ENCODE peak calls at places on chromosomes 12 and 14, in four cellular contexts. Z is testis, C is gastrocnemius medialis, U is uterus. W is an unnamed sample.

GRCh38 chr12:101891462-101891971 is 14.1 kb downstream of the DRAM1 start:
- DNase-seq in U (no peak), C (no peak), Z (peak), W (peak)

GRCh38 chr14:69877492-69877891 is 1.7 kb upstream of the SMOC1 start:
- DNase-seq in Z (peak), U (no peak), C (no peak), W (no peak)

GRCh38 chr12:99235381-99235780 is 412.2 kb upstream of the GARIN6 start:
- DNase-seq in U (no peak), C (no peak), Z (no peak), W (no peak)

GRCh38 chr14:106657460-106657859 is 1131.1 kb downstream of the TMEM121 start:
- DNase-seq in Z (peak), U (no peak), C (no peak), W (peak)

GRCh38 chr12:58416211-58416610 is 474.8 kb downstream of the ATP23 start:
- DNase-seq in C (no peak), Z (no peak), U (no peak), W (no peak)

GRCh38 chr14:67573268-67574010 is 26.6 kb downstream of the PIGH start:
- DNase-seq in Z (no peak), C (no peak), U (no peak), W (no peak)

GRCh38 chr12:12181516-12181915 is 85.3 kb downstream of the LRP6 start:
- DNase-seq in C (no peak), U (no peak), Z (no peak), W (no peak)

GRCh38 chr14:34356267-34356660 is 105.8 kb downstream of the SPTSSA start:
- DNase-seq in C (no peak), U (no peak), Z (no peak), W (no peak)

GRCh38 chr14:73780391-73780790 is 66.2 kb upstream of the PNMA1 start:
- DNase-seq in U (no peak), Z (no peak), C (no peak), W (no peak)

GRCh38 chr14:97580923-97581495 is 783.8 kb downstream of the VRK1 start:
- DNase-seq in U (no peak), C (no peak), Z (no peak), W (no peak)

GRCh38 chr14:74126315-74126714 is 41.6 kb downstream of the LIN52 start:
- DNase-seq in C (no peak), Z (no peak), U (no peak), W (no peak)

GRCh38 chr14:31205681-31206535 is 1.7 kb downstream of the HECTD1 start:
- DNase-seq in Z (no peak), C (no peak), U (no peak), W (no peak)

GRCh38 chr12:51342416-51342815 is 4.1 kb downstream of the CELA1 start:
- DNase-seq in C (no peak), Z (no peak), U (no peak), W (no peak)

GRCh38 chr14:32698831-32699230 is 239.8 kb upstream of the NPAS3 start:
- DNase-seq in U (no peak), Z (no peak), C (no peak), W (no peak)

GRCh38 chr12:42372154-42372791 is 46.3 kb downstream of the PPHLN1 start:
- DNase-seq in Z (no peak), U (no peak), C (no peak), W (no peak)

GRCh38 chr12:43143278-43143677 is 408.7 kb downstream of the ADAMTS20 start:
- DNase-seq in Z (no peak), C (no peak), U (no peak), W (no peak)

GRCh38 chr14:90136904-90137303 is 75.1 kb downstream of the KCNK13 start:
- DNase-seq in C (no peak), Z (no peak), U (no peak), W (no peak)

GRCh38 chr12:65900912-65901672 is 76.8 kb downstream of the HMGA2 start:
- DNase-seq in Z (no peak), U (no peak), C (no peak), W (no peak)

GRCh38 chr12:32761716-32762115 is 6.0 kb upstream of the YARS2 start:
- DNase-seq in Z (no peak), U (no peak), C (no peak), W (no peak)

GRCh38 chr14:77902806-77903205 is 102.9 kb downstream of the ADCK1 start:
- DNase-seq in U (no peak), C (no peak), Z (no peak), W (no peak)

GRCh38 chr12:96902076-96902475 is 5.0 kb upstream of the NEDD1 start:
- DNase-seq in C (no peak), U (no peak), Z (no peak), W (no peak)

GRCh38 chr12:54294914-54295566 is 5.8 kb downstream of the NFE2 start:
- DNase-seq in C (no peak), U (no peak), Z (no peak), W (no peak)

GRCh38 chr14:85313801-85314207 is 216.1 kb upstream of the FLRT2 start:
- DNase-seq in U (no peak), Z (no peak), C (no peak), W (no peak)

GRCh38 chr12:20368653-20369163 is 371 bp downstream of the PDE3A start:
- DNase-seq in C (no peak), Z (peak), U (peak), W (peak)

GRCh38 chr14:89540830-89541470 is 123.9 kb upstream of the FOXN3 start:
- DNase-seq in Z (no peak), U (no peak), C (no peak), W (no peak)

GRCh38 chr12:43210437-43211197 is 341.4 kb downstream of the ADAMTS20 start:
- DNase-seq in U (peak), C (no peak), Z (no peak), W (no peak)

GRCh38 chr14:23539209-23539866 is 12.2 kb downstream of the ZFHX2 start:
- DNase-seq in Z (peak), C (no peak), U (no peak), W (no peak)

GRCh38 chr12:48968004-48968403 is 3.5 kb downstream of the WNT10B start:
- DNase-seq in U (no peak), Z (no peak), C (no peak), W (no peak)

GRCh38 chr12:25384038-25384953 is 133.6 kb upstream of the KRAS start:
- DNase-seq in U (no peak), Z (no peak), C (no peak), W (peak)

GRCh38 chr12:24911284-24911791 is 37.6 kb downstream of the BCAT1 start:
- DNase-seq in C (no peak), U (no peak), Z (no peak), W (no peak)

GRCh38 chr12:65613692-65614091 is 210.6 kb upstream of the HMGA2 start:
- DNase-seq in Z (no peak), U (no peak), C (no peak), W (no peak)

GRCh38 chr12:48067250-48067938 is 38.5 kb downstream of the SENP1 start:
- DNase-seq in Z (no peak), U (no peak), C (no peak), W (no peak)

GRCh38 chr14:39266871-39267591 is 33.3 kb downstream of the MIA2 start:
- DNase-seq in U (peak), C (peak), Z (peak), W (peak)
- TF ChIP-seq POLR2A in U (peak), C (peak), Z (peak), W (peak)

DNA sequence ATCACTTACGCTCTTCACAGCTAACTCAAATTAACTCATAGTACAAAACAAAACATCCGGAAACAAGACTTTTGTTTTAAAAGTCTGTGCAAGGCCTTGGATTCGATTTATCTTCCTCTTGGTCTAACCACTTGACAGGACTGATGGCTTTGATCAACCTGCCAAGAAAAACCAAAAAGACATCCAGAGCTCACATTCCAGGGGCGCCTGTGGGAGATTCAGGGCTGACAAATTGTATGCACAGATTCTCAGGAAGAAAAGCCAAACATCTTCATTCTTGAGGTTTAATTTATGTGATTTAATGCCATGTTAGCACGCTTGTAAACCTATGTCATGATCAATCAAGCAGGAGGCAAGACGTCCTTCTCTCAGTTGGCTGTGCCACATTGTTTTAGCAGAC is 129.2 kb upstream of the TMCC3 start:
- DNase-seq in U (no peak), C (no peak), Z (no peak), W (no peak)
- TF ChIP-seq POLR2A in U (no peak), C (no peak), Z (no peak), W (no peak)

DNA sequence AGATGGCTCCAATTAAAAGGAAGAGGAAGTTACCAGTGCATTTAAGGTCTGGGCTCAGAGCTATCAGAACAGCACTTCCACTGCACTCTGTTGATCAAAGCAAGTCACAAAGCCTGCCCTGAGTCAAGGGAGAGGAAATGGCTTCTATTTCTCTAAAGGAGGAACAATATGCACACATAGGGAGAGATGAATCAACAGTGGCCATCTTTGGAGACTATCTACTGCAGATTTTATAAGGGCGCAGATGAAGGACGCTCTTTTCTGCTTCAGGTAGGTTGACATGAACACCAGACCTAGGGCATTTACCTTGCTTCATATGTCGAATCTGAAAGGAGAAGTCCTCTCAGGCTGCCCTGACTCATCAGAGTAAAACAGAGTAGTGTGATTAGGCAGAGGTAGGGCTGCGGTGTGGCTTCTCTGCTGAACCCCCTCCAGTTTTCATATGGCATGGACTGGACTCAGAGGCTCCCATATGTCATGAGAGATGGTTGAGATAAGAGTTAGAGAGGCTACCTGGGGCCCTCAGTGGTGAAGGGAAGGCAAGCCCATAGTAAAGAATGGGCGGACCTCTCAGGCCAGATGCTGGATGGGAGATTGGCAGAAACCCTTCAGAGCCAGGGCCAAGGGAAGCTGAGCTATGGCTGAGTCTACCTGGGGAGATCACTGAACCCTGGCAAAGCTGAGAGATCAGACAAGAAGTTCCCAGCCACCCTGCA is 84.4 kb downstream of the ARF6 start:
- DNase-seq in C (no peak), Z (no peak), U (no peak), W (no peak)
- TF ChIP-seq POLR2A in C (no peak), Z (no peak), U (no peak), W (no peak)

GRCh38 chr12:57127101-57127709 is 1.1 kb upstream of the LRP1 start:
- DNase-seq in C (peak), U (peak), Z (peak), W (peak)

GRCh38 chr12:57129311-57130288 is 1.3 kb downstream of the LRP1 start:
- DNase-seq in Z (no peak), C (peak), U (peak), W (peak)

GRCh38 chr12:57128519-57129247 is 400 bp downstream of the LRP1 start:
- DNase-seq in Z (no peak), C (no peak), U (no peak), W (peak)

GRCh38 chr12:57126561-57126960 is 1.7 kb upstream of the LRP1 start:
- DNase-seq in U (no peak), Z (no peak), C (no peak), W (peak)

DNA sequence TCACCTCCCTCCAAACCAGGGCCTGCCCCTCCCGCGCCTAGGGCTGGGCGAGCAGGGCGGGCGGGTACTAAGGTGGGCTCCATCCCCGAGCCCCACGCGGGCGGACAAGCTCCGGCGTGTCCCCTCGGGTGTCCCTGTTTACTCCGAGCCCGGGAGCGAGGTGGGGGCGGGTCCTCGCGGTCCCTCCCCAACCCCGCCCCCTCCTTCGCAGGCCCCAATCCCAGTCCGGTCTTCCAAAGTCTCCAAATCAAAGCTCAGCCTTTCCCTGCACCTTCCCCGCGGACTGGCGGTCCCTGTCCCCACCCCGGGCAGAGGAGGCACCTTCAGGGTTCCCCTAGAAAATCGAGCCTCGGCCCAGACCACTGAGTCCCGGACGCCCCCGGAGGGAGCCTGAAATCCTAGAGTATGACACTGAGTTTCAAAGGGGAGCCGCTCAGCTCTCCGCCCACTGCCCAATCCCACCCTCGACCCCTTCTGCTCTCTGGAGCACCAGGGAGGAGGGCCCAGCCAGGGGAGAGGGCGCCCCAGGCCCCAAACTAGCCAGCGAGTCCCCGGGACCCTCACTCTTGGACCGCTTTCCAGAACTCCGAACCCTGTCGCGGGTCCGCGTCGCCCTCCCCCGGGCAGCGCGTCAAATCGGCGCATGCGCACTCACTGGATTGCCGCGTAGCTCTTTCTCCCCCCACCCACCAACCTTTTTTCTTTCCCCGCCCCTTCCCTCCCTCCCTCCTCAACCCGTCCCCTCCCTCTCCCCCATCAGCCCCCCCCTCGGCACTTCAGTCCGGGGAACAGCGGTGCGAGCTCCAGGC is at the start of gene LRP1:
- DNase-seq in C (peak), Z (peak), U (peak), W (peak)
- TF ChIP-seq POLR2A in C (peak), Z (peak), U (peak), W (peak)

DNA sequence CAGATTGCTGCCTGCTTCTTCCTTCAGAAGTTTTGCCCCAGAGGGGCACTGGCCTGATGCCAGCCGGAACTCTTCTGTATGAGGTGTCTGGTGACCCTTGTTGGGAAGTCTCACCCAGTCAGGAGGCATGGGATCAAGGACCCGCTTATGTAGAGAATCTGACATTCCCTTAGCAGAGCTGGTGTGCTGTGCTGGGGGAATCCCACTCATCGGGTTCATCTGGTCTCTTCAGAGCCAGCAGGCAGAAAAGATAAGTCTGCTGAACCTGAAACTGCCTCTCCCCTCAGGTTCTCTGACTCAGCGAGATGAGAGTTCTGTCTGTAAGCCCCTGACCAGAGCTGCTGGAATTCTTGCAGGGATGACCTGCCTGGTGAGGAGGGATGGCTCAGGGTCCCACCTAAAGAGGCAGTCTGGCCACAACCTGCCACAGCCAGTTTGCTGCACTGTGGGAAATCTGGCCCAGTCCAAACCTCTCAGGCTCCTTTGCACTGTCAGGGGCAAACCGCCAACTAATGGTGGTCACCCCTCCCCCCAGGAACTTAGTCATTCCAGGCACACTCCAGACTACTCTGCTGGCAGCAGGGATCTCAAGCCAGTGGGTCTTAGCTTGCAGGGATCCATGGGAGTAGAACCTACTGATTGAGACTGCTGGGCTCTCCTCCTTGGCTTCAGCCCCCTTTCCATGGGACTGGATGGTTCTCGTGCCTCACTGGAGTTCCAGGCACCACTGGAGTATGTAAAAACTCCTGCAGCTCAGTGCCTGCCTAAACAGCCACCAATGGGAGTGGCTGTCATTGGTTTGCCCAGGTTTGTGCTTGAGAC is 4.1 kb downstream of the CLEC2D start:
- DNase-seq in C (no peak), U (peak), Z (no peak), W (peak)
- TF ChIP-seq POLR2A in C (no peak), U (no peak), Z (no peak), W (no peak)

DNA sequence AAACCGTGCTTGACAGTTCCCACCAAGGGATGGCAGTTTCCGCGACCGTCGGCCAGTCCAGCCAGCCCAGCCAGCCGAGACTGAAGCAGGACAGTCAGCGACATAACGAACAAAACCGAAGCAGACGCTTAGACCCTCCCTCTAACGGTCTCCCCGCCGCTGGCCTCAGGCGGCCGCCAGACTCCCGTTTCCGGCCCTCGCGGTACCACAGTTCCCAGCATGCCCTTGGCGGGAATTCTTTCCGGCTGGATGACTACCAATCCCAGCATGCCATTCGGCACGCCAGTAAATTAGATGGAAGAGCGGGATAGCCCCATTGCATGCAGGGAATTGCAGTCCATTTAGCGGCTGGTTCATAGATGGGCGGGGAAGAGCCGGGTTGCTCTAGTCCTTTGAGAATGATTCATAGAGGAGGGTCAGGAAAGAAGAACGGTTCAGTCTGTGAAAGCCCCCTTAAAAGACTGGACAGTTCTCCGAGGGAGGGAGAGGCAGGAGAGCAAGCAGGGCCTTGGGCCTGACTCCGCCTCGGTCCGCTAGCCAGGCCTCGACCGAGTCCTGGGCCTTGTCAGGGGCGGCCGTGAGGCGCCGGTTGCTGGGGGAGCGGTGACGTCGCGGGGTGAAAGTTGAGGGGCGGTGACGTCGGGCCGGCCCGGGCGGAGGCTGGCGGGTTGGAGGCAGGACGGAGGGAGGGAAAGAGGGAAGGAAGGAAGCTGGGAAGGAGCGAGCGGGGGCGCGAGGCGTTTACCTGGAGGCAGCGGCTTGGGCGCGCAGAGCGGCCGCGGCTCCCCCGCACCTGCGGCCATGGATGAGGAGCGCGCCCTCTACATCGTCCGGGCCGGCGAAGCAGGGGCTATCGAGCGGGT is at the start of gene RIC8B:
- DNase-seq in U (peak), Z (peak), C (peak), W (peak)
- TF ChIP-seq POLR2A in U (peak), Z (no peak), C (peak), W (peak)

GRCh38 chr12:44627767-44628166 is 248.3 kb downstream of the NELL2 start:
- DNase-seq in U (no peak), Z (no peak), C (no peak), W (no peak)

GRCh38 chr12:44626883-44627282 is 249.2 kb downstream of the NELL2 start:
- DNase-seq in C (no peak), Z (no peak), U (no peak), W (no peak)

GRCh38 chr12:44628180-44628579 is 247.9 kb downstream of the NELL2 start:
- DNase-seq in Z (no peak), C (no peak), U (no peak), W (no peak)
- TF ChIP-seq POLR2A in Z (no peak), C (no peak), U (no peak), W (no peak)

GRCh38 chr12:108232565-108232964 is 103.5 kb downstream of the WSCD2 start:
- DNase-seq in Z (no peak), C (no peak), U (no peak), W (no peak)

GRCh38 chr12:108236366-108236765 is 102.7 kb downstream of the CMKLR1 start:
- DNase-seq in C (no peak), Z (no peak), U (no peak), W (no peak)

GRCh38 chr12:108231909-108232434 is 102.9 kb downstream of the WSCD2 start:
- DNase-seq in C (no peak), U (no peak), Z (no peak), W (no peak)

GRCh38 chr12:108235231-108235959 is 103.7 kb downstream of the CMKLR1 start:
- DNase-seq in Z (no peak), C (no peak), U (no peak), W (no peak)

DNA sequence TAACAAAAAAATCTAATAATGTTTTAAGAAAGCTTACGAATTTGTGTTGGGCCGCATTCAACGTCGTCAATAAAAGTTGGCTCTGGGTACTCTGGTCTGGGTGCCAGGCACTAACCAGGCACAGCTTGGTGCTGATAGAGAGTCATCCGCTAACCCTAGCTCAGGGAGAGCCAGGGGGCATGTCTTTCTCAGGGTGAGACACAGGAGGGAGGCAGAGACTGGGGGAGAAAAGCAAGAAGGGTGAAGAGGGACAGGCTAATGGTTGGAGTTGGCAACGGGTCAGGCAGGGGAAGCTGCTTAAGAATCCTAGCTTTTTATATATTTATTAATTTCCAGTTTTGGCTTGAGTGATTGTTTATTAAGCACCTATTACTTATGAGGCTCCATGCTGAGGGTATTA is 105.0 kb downstream of the CMKLR1 start:
- DNase-seq in U (peak), C (peak), Z (peak), W (no peak)
- TF ChIP-seq POLR2A in U (no peak), C (no peak), Z (no peak), W (no peak)